ENCODE peak calls at places on chromosomes 3 and 15, in eight cellular contexts. K, R, W, O, J, H, V and S are unnamed samples. For H3K4me1, the result is how much of the 10 kb centered on the place peaks cover.

GRCh38 chr3:62453448-62453847 is 80.1 kb upstream of the FEZF2 start:
- DNase-seq in V (no peak), W (no peak), H (no peak), K (no peak), J (no peak), O (no peak), R (no peak), S (no peak)

GRCh38 chr3:182651461-182651860 is 141.8 kb upstream of the ATP11B start:
- DNase-seq in H (peak), W (peak), V (no peak), K (no peak), R (no peak), J (peak), O (no peak), S (no peak)

GRCh38 chr3:159989973-159990846 is 1.6 kb downstream of the IL12A start:
- DNase-seq in V (no peak), H (no peak), W (no peak), R (no peak), O (no peak), K (peak), J (no peak), S (no peak)

GRCh38 chr3:114666613-114667012 is 372.8 kb downstream of the TIGIT start:
- DNase-seq in W (no peak), O (no peak), J (no peak), R (no peak), H (no peak), V (no peak), K (no peak), S (no peak)

GRCh38 chr15:70538278-70538677 is 225.1 kb downstream of the UACA start:
- DNase-seq in W (no peak), V (no peak), O (no peak), K (no peak), J (no peak), R (no peak), H (peak), S (no peak)

GRCh38 chr3:184177767-184178306 is 3.2 kb downstream of the AP2M1 start:
- DNase-seq in H (no peak), W (no peak), R (no peak), V (no peak), O (no peak), K (no peak), J (no peak), S (no peak)

GRCh38 chr15:66043264-66043663 is 174.0 kb downstream of the RAB11A start:
- DNase-seq in K (no peak), J (peak), H (peak), O (no peak), W (peak), V (no peak), R (no peak), S (no peak)

GRCh38 chr3:179450901-179451334 is 352 bp downstream of the GNB4 start:
- DNase-seq in O (peak), V (no peak), K (peak), R (peak), H (peak), W (peak), J (peak), S (no peak)

GRCh38 chr15:80588801-80589200 is 106.3 kb upstream of the ABHD17C start:
- DNase-seq in V (no peak), W (no peak), R (no peak), K (no peak), H (peak), O (no peak), J (no peak), S (no peak)

GRCh38 chr3:43503067-43503728 is 118.6 kb downstream of the ANO10 start:
- DNase-seq in W (no peak), K (peak), R (peak), H (peak), V (no peak), O (no peak), J (no peak), S (no peak)

GRCh38 chr15:42364529-42364928 is 5.2 kb downstream of the CAPN3 start:
- DNase-seq in R (peak), H (no peak), V (no peak), O (no peak), K (no peak), W (peak), J (peak), S (no peak)

GRCh38 chr3:139978966-139979365 is 44.0 kb downstream of the CLSTN2 start:
- DNase-seq in O (no peak), K (no peak), V (no peak), J (no peak), W (no peak), H (no peak), R (no peak), S (no peak)

GRCh38 chr3:138673641-138674040 is 65.1 kb downstream of the FAIM start:
- DNase-seq in R (peak), V (no peak), J (peak), H (peak), K (peak), O (no peak), W (peak), S (no peak)

GRCh38 chr3:138670409-138670808 is 61.8 kb downstream of the FAIM start:
- DNase-seq in R (no peak), V (no peak), J (peak), W (no peak), O (no peak), K (no peak), H (peak), S (no peak)

GRCh38 chr3:138678086-138678485 is 69.5 kb downstream of the FAIM start:
- DNase-seq in O (no peak), R (no peak), W (no peak), H (no peak), K (no peak), J (no peak), V (no peak), S (no peak)

GRCh38 chr3:138675393-138675792 is 66.8 kb downstream of the FAIM start:
- DNase-seq in V (no peak), K (no peak), J (no peak), H (no peak), W (no peak), R (no peak), O (no peak), S (no peak)

DNA sequence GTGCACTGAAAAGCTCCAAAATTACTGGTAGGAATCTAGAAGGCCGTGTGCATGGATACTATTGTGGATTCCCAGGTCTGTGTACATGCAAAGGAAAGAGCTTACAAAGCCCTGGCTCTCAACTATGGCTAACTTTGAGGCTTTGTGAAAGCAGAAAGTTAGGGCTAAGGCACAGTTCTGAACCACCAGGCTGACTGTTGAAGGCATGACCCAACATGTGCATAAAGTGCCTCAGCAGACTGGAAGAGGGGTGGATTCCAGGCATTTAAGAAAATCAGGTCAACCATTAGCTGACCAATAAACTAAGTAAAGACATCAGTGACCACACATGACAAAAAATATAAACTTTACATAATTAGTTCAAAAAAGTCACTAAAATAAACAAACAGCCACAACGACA is 65.6 kb downstream of the FAIM start:
- DNase-seq in J (no peak), V (no peak), R (no peak), W (no peak), O (no peak), K (no peak), H (no peak), S (no peak)
- H3K4me1 ChIP-seq in J (under half), V (under half), R (under half), W (under half), O (under half), K (under half), H (under half), S (under half)

GRCh38 chr3:105513886-105514285 is 147.2 kb downstream of the ALCAM start:
- DNase-seq in J (no peak), K (no peak), W (no peak), R (no peak), O (no peak), V (no peak), H (no peak), S (no peak)
- H3K4me1 ChIP-seq in J (under half), K (under half), W (under half), R (under half), O (under half), V (under half), H (under half), S (under half)

GRCh38 chr3:177445591-177445990 is 248.3 kb upstream of the TBL1XR1 start:
- DNase-seq in W (no peak), J (no peak), K (no peak), H (no peak), O (no peak), R (no peak), V (no peak), S (no peak)

GRCh38 chr3:177441813-177442646 is 244.7 kb upstream of the TBL1XR1 start:
- DNase-seq in H (no peak), W (no peak), R (no peak), K (no peak), O (no peak), J (no peak), V (no peak), S (no peak)

GRCh38 chr3:177446160-177446559 is 248.9 kb upstream of the TBL1XR1 start:
- DNase-seq in H (no peak), K (no peak), W (peak), R (no peak), O (no peak), J (peak), V (no peak), S (no peak)

GRCh38 chr3:177441281-177441812 is 244.1 kb upstream of the TBL1XR1 start:
- DNase-seq in K (no peak), V (no peak), H (no peak), O (no peak), W (no peak), R (no peak), J (no peak), S (no peak)

DNA sequence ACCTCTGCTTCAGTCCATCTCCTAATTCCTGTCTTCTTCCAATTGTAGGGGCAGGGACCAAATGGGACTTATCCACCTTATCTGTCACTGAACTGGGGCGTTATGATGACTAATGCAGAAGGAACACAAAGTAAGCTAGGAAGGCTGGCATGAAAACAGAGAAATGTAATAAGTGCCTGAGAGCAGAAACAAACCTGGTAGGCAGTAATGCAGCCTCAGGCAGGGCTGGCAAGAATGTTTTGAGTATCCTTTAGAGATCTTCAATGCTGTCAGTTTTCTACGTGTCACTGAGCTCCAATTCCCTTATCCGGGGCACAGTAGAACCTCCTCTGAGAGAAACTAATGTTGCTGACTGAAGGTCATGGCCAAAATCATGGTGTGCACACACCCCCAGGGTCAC is 246.2 kb upstream of the TBL1XR1 start:
- DNase-seq in W (peak), H (peak), V (no peak), R (no peak), K (no peak), O (no peak), J (no peak), S (no peak)
- H3K4me1 ChIP-seq in W (under half), H (under half), V (under half), R (under half), K (under half), O (under half), J (under half), S (under half)

GRCh38 chr3:42066516-42067181 is 24.5 kb upstream of the TRAK1 start:
- DNase-seq in K (peak), R (no peak), J (no peak), W (no peak), H (no peak), V (no peak), O (no peak), S (no peak)

GRCh38 chr3:42068303-42069088 is 22.7 kb upstream of the TRAK1 start:
- DNase-seq in K (no peak), W (no peak), O (no peak), J (no peak), H (no peak), R (no peak), V (no peak), S (no peak)

GRCh38 chr3:42070089-42070885 is 20.9 kb upstream of the TRAK1 start:
- DNase-seq in W (peak), H (no peak), R (no peak), K (no peak), J (peak), V (no peak), O (no peak), S (no peak)

GRCh38 chr3:42063886-42064285 is 27.3 kb upstream of the TRAK1 start:
- DNase-seq in V (no peak), R (no peak), K (no peak), H (no peak), W (peak), O (no peak), J (no peak), S (no peak)

GRCh38 chr3:42067324-42067723 is 23.8 kb upstream of the TRAK1 start:
- DNase-seq in O (no peak), K (no peak), J (no peak), R (no peak), V (no peak), W (no peak), H (peak), S (no peak)
- H3K4me1 ChIP-seq in O (under half), K (under half), J (under half), R (under half), V (under half), W (under half), H (under half), S (under half)

GRCh38 chr3:70085613-70086012 is 86.1 kb downstream of the SAMMSON start:
- DNase-seq in H (no peak), V (no peak), K (no peak), O (no peak), R (no peak), W (no peak), J (no peak), S (no peak)
- H3K4me1 ChIP-seq in H (under half), V (under half), K (under half), O (under half), R (under half), W (under half), J (under half), S (under half)

DNA sequence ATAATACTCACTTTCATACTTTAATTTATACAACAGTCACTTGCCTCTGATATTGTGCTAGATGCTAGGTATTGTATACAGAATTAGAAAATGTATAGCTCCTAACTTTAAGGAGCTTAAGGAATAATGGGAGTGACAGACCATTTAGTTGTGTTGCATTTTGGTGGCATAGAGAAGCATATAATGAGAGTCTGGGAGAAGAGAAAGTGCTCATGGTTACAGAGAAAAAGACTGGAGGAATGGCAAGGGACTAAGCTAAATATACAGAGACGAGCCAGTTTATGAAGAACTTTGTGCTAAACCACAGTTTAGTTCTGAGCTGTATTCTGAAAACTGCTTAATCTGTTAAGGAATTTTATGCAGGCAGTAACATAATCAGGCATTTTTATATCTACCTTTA is 6.4 kb downstream of the RNF13 start:
- DNase-seq in V (no peak), H (no peak), J (no peak), R (no peak), W (no peak), O (no peak), K (no peak), S (no peak)
- H3K4me1 ChIP-seq in V (under half), H (under half), J (under half), R (under half), W (under half), O (under half), K (under half), S (under half)

GRCh38 chr3:112230033-112230432 is 64.0 kb downstream of the SLC9C1 start:
- DNase-seq in R (no peak), W (no peak), H (no peak), K (no peak), O (no peak), V (no peak), J (no peak), S (no peak)
- H3K4me1 ChIP-seq in R (under half), W (under half), H (under half), K (under half), O (under half), V (under half), J (under half), S (under half)

GRCh38 chr3:46537316-46537715 is 28.8 kb downstream of the LRRC2 start:
- DNase-seq in V (no peak), J (no peak), W (no peak), R (no peak), O (no peak), H (no peak), K (no peak), S (no peak)

GRCh38 chr3:46540550-46540949 is 25.6 kb downstream of the LRRC2 start:
- DNase-seq in H (no peak), O (no peak), J (no peak), V (no peak), K (no peak), R (no peak), W (no peak), S (no peak)

GRCh38 chr3:46537789-46538188 is 28.3 kb downstream of the LRRC2 start:
- DNase-seq in W (no peak), H (no peak), K (no peak), J (no peak), V (no peak), O (no peak), R (no peak), S (no peak)

GRCh38 chr3:46538803-46539442 is 27.2 kb downstream of the LRRC2 start:
- DNase-seq in R (peak), V (peak), O (peak), K (no peak), W (peak), J (peak), H (no peak), S (peak)

DNA sequence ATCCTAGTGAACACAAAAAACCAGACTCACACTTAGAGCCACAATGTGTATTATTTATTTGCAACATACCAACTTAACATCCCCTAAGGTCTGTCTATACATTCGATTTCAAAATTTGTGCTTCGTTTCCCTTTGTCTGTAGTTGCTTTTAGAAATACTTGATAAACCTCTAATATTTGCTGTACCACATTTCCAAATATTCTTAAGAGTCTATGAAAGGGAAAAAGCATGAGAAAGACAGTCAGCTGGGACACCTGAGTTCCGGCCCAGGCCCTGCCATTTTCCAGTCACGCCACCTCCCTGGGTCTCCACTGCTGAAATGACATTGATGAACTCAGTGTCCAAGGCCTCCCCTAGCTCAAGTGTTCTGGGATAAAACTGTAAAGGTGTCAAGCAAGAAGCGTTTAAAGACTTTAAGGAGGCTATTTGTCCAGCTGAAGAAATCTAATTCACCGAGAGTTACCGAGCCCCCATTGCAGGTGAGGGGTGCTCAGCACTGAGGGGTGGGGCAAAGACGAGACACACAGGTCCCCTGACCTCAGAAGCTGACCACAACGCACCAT is 26.6 kb downstream of the LRRC2 start:
- DNase-seq in R (no peak), W (no peak), K (no peak), O (no peak), H (no peak), J (no peak), V (no peak), S (no peak)
- H3K4me1 ChIP-seq in R (under half), W (under half), K (under half), O (under half), H (under half), J (under half), V (under half), S (under half)